ENCODE peak calls at places on chromosomes 16 and 17, in nine cellular contexts. X is astrocyte, J is H9, C is PC-3, K is neural progenitor cell, E is neuronal stem cell, Z is IMR-90, V is GM23248, G is fibroblast of lung. F is an unnamed sample.

GRCh38 chr16:24094660-24095059 is 161.5 kb upstream of the CACNG3 start:
- DNase-seq in C (no peak), E (no peak), Z (no peak), X (no peak), V (no peak), G (no peak), K (no peak), J (no peak), F (no peak)

GRCh38 chr17:42647778-42648177 is 11.3 kb upstream of the TUBG2 start:
- DNase-seq in Z (no peak), J (no peak), G (no peak), K (no peak), X (no peak), C (no peak), E (no peak), V (no peak), F (no peak)

GRCh38 chr17:30334421-30334820 is 564 bp upstream of the TMIGD1 start:
- DNase-seq in E (no peak), V (no peak), K (no peak), C (no peak), G (no peak), J (no peak), Z (no peak), X (no peak), F (no peak)

GRCh38 chr16:14351647-14352046 is 278.4 kb downstream of the PARN start:
- DNase-seq in G (no peak), V (no peak), K (no peak), X (no peak), J (no peak), Z (no peak), C (peak; percentile 9), E (no peak), F (no peak)

GRCh38 chr17:38600906-38601305 is 4.8 kb downstream of the SRCIN1 start:
- DNase-seq in X (no peak), Z (no peak), V (no peak), E (no peak), K (peak; percentile 54), G (no peak), C (no peak), J (peak; percentile 71), F (no peak)

GRCh38 chr16:70746708-70747424 is 54.1 kb downstream of the VAC14 start:
- DNase-seq in J (no peak), C (peak; percentile 94), K (no peak), Z (peak; percentile 96), X (peak; percentile 86), E (no peak), G (peak; percentile 92), V (peak; percentile 92), F (no peak)

GRCh38 chr17:11418367-11418766 is 177.4 kb downstream of the SHISA6 start:
- DNase-seq in J (no peak), G (no peak), E (no peak), V (no peak), X (no peak), Z (no peak), C (no peak), K (no peak), F (no peak)

GRCh38 chr17:32191306-32191705 is 49.0 kb downstream of the RHOT1 start:
- DNase-seq in X (peak; percentile 27), G (peak; percentile 44), E (no peak), V (peak; percentile 73), Z (peak; percentile 68), J (no peak), K (no peak), C (peak; percentile 28), F (no peak)

GRCh38 chr16:50208460-50208931 is 55.4 kb downstream of the TENT4B start:
- DNase-seq in E (no peak), G (peak; percentile 65), K (no peak), Z (peak; percentile 73), C (peak; percentile 63), X (peak; percentile 49), J (no peak), V (peak; percentile 79), F (no peak)

GRCh38 chr16:81517630-81518438 is 73.2 kb downstream of the CMIP start:
- DNase-seq in G (peak; percentile 83), Z (peak; percentile 55), J (no peak), X (peak; percentile 78), E (no peak), C (peak; percentile 80), K (no peak), V (peak; percentile 71), F (no peak)

GRCh38 chr17:77235370-77236080 is 94.8 kb downstream of the SEC14L1 start:
- DNase-seq in E (no peak), C (no peak), X (peak; percentile 89), J (no peak), K (no peak), Z (peak; percentile 88), G (peak; percentile 90), V (peak; percentile 86), F (no peak)

GRCh38 chr17:52837502-52837901 is 679.0 kb upstream of the CA10 start:
- DNase-seq in X (no peak), J (no peak), V (no peak), G (no peak), E (no peak), Z (no peak), K (no peak), C (no peak), F (no peak)

GRCh38 chr16:19090916-19091315 is 22.8 kb upstream of the ITPRIPL2 start:
- DNase-seq in E (no peak), G (no peak), X (no peak), J (no peak), K (no peak), C (no peak), Z (no peak), V (no peak), F (no peak)
- H3K9ac ChIP-seq in E (no peak overlapping the region), G (no peak overlapping the region), X (no peak overlapping the region), J (no peak overlapping the region), K (no peak overlapping the region), C (no peak overlapping the region), Z (no peak overlapping the region), V (no peak overlapping the region), F (no peak overlapping the region)

DNA sequence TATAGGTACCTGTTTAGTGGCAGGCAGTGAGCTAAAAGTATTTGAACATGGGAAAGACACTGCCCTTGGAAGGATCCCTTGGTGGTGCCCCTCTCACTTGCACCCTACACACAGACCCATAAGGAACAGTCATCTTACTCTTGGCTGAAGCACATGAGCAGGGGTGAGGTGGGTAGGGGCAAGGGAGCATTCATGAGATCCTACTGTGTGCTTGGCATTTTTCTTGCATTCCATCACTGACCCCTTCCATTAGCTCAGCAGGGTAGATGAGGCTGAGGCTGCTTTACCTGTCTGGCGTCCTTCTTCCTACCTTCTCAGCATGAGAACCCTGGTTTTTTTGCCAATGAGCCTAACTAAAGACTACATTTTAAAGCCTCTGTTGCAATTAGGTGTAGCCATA is 48.3 kb downstream of the CCT6B start:
- DNase-seq in X (no peak), C (no peak), E (no peak), K (no peak), G (no peak), Z (no peak), J (peak; percentile 55), V (no peak), F (no peak)
- H3K27ac ChIP-seq in X (no peak overlapping the region), C (no peak overlapping the region), E (no peak overlapping the region), K (no peak overlapping the region), G (no peak overlapping the region), Z (no peak overlapping the region), J (no peak overlapping the region), V (no peak overlapping the region), F (no peak overlapping the region)

GRCh38 chr16:12903325-12904040 is 2.1 kb downstream of the SHISA9 start:
- DNase-seq in K (peak; percentile 79), X (no peak), C (no peak), J (no peak), E (no peak), G (no peak), Z (no peak), V (no peak), F (no peak)

GRCh38 chr16:12901597-12902436 is at the start of gene SHISA9:
- DNase-seq in Z (no peak), G (peak; percentile 7), E (peak; percentile 67), K (peak; percentile 85), C (no peak), V (peak; percentile 41), X (no peak), J (no peak), F (no peak)

GRCh38 chr16:12906271-12906670 is 4.9 kb downstream of the SHISA9 start:
- DNase-seq in K (peak; percentile 23), V (no peak), G (no peak), X (no peak), C (no peak), J (no peak), Z (no peak), E (no peak), F (no peak)

GRCh38 chr16:12902511-12903324 is 1.3 kb downstream of the SHISA9 start:
- DNase-seq in C (no peak), X (no peak), G (no peak), V (no peak), E (peak; percentile 55), Z (no peak), J (peak; percentile 69), K (peak; percentile 78), F (no peak)

GRCh38 chr16:12904041-12904671 is 2.8 kb downstream of the SHISA9 start:
- DNase-seq in X (no peak), V (no peak), Z (no peak), E (no peak), G (no peak), J (peak; percentile 48), K (peak; percentile 74), C (no peak), F (no peak)
- H3K9ac ChIP-seq in X (no peak overlapping the region), V (no peak overlapping the region), Z (no peak overlapping the region), E (no peak overlapping the region), G (no peak overlapping the region), J (no peak overlapping the region), K (no peak overlapping the region), C (no peak overlapping the region), F (no peak overlapping the region)

DNA sequence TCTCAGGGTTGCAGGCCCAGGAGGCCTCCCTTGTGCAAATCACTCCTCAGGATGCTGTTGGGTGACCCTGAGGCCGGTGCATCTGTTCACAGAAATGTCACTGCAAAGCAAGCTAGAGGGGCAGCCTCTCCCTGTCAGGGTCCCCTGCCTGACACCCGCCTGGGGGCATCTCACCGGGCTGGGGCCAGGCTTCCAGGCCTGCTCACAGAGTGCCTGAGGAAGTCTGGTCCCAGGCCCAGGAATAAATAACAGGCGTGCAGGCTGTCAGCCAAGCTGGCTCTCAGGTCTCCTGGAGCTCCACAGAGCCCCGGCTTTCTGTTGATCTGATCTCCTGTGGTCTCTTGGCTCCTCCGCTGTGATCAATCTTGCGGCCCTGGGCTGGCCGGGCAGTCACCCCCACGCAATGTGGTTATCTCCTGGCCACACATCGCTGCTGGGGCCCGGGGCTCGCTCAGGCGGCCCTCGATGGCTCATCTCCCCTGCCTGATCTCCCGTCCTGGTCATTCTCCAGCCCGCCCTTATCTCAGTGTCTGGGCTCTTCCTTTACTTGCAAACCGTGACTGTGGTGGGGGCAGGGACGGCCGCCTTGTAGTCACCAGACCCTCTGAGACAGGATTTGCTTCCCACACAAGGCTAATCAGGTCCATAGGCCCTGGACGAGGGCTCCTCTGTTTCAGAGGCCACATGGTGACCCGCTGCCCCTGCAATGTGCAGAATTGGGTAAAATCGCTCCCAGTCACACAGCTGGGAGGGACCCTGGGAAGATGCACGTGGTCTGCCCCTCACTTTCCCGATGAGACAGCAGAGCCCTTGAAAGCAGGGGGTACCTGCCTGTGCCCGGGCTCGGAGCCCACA is 231.2 kb upstream of the GSE1 start:
- DNase-seq in E (no peak), G (peak; percentile 88), J (no peak), V (peak; percentile 44), C (no peak), Z (peak; percentile 53), K (no peak), X (peak; percentile 81), F (no peak)
- H3K27ac ChIP-seq in E (no peak overlapping the region), G (no peak overlapping the region), J (no peak overlapping the region), V (peak overlapping the region; percentile 57), C (no peak overlapping the region), Z (peak overlapping the region; percentile 16), K (peak overlapping the region; percentile 1), X (no peak overlapping the region), F (no peak overlapping the region)

F was measured in keratinocyte.